ENCODE peak calls at places on chromosomes 1 and 21, in ten cellular contexts. One of them, this sample, is unnamed.

GRCh38 chr1:153536618-153537375 is 1.0 kb upstream of the S100A6 start:
- DNase-seq in sigmoid colon: peak
- DNase-seq in body of pancreas: no peak
- DNase-seq in uterus: no peak
- DNase-seq in HCT116: no peak
- DNase-seq in gastrocnemius medialis: no peak
- DNase-seq in suprapubic skin: no peak
- DNase-seq in adrenal gland: no peak
- DNase-seq in ovary: peak
- DNase-seq in A549: no peak
- DNase-seq in this sample: no peak

GRCh38 chr1:8862528-8862927 is 16.0 kb downstream of the ENO1 start:
- DNase-seq in gastrocnemius medialis: no peak
- DNase-seq in HCT116: no peak
- DNase-seq in body of pancreas: no peak
- DNase-seq in suprapubic skin: no peak
- DNase-seq in sigmoid colon: no peak
- DNase-seq in A549: no peak
- DNase-seq in ovary: no peak
- DNase-seq in adrenal gland: no peak
- DNase-seq in uterus: no peak
- DNase-seq in this sample: no peak

GRCh38 chr1:99106274-99106673 is 101.6 kb upstream of the PLPPR5 start:
- DNase-seq in uterus: no peak
- DNase-seq in HCT116: no peak
- DNase-seq in ovary: no peak
- DNase-seq in adrenal gland: no peak
- DNase-seq in A549: no peak
- DNase-seq in body of pancreas: no peak
- DNase-seq in sigmoid colon: no peak
- DNase-seq in gastrocnemius medialis: no peak
- DNase-seq in suprapubic skin: no peak
- DNase-seq in this sample: no peak

GRCh38 chr1:147389532-147390184 is 147.2 kb downstream of the CHD1L start:
- DNase-seq in gastrocnemius medialis: no peak
- DNase-seq in body of pancreas: no peak
- DNase-seq in sigmoid colon: no peak
- DNase-seq in HCT116: peak
- DNase-seq in adrenal gland: no peak
- DNase-seq in suprapubic skin: no peak
- DNase-seq in A549: peak
- DNase-seq in ovary: no peak
- DNase-seq in uterus: no peak
- DNase-seq in this sample: peak

GRCh38 chr1:203572134-203572625 is 54.5 kb upstream of the ATP2B4 start:
- DNase-seq in A549: no peak
- DNase-seq in HCT116: no peak
- DNase-seq in gastrocnemius medialis: no peak
- DNase-seq in uterus: peak
- DNase-seq in suprapubic skin: no peak
- DNase-seq in adrenal gland: no peak
- DNase-seq in body of pancreas: no peak
- DNase-seq in sigmoid colon: no peak
- DNase-seq in ovary: peak
- DNase-seq in this sample: no peak

GRCh38 chr1:14757260-14757625 is 158.8 kb downstream of the KAZN start:
- DNase-seq in A549: no peak
- DNase-seq in gastrocnemius medialis: no peak
- DNase-seq in sigmoid colon: no peak
- DNase-seq in suprapubic skin: no peak
- DNase-seq in HCT116: no peak
- DNase-seq in uterus: no peak
- DNase-seq in body of pancreas: no peak
- DNase-seq in ovary: no peak
- DNase-seq in adrenal gland: no peak
- DNase-seq in this sample: no peak

GRCh38 chr1:241627453-241628329 is 12.5 kb downstream of the CHML start:
- DNase-seq in adrenal gland: peak
- DNase-seq in uterus: no peak
- DNase-seq in HCT116: peak
- DNase-seq in suprapubic skin: no peak
- DNase-seq in ovary: no peak
- DNase-seq in body of pancreas: peak
- DNase-seq in gastrocnemius medialis: no peak
- DNase-seq in sigmoid colon: no peak
- DNase-seq in A549: peak
- DNase-seq in this sample: no peak

GRCh38 chr21:28516996-28517592 is 475.6 kb downstream of the LTN1 start:
- DNase-seq in suprapubic skin: no peak
- DNase-seq in gastrocnemius medialis: peak
- DNase-seq in uterus: peak
- DNase-seq in sigmoid colon: peak
- DNase-seq in body of pancreas: peak
- DNase-seq in adrenal gland: peak
- DNase-seq in A549: peak
- DNase-seq in ovary: peak
- DNase-seq in HCT116: no peak
- DNase-seq in this sample: peak

GRCh38 chr1:56584910-56585528 is 5.7 kb upstream of the PLPP3 start:
- DNase-seq in suprapubic skin: no peak
- DNase-seq in uterus: peak
- DNase-seq in ovary: no peak
- DNase-seq in HCT116: peak
- DNase-seq in sigmoid colon: no peak
- DNase-seq in adrenal gland: no peak
- DNase-seq in body of pancreas: peak
- DNase-seq in gastrocnemius medialis: no peak
- DNase-seq in A549: peak
- DNase-seq in this sample: no peak

GRCh38 chr1:5721634-5722215 is 270.5 kb downstream of the NPHP4 start:
- DNase-seq in body of pancreas: no peak
- DNase-seq in ovary: no peak
- DNase-seq in adrenal gland: no peak
- DNase-seq in HCT116: peak
- DNase-seq in gastrocnemius medialis: no peak
- DNase-seq in suprapubic skin: peak
- DNase-seq in A549: no peak
- DNase-seq in sigmoid colon: no peak
- DNase-seq in uterus: no peak
- DNase-seq in this sample: no peak

GRCh38 chr1:116477428-116477827 is 93.4 kb downstream of the CD58 start:
- DNase-seq in A549: no peak
- DNase-seq in ovary: peak
- DNase-seq in uterus: no peak
- DNase-seq in suprapubic skin: no peak
- DNase-seq in adrenal gland: no peak
- DNase-seq in HCT116: no peak
- DNase-seq in gastrocnemius medialis: no peak
- DNase-seq in body of pancreas: peak
- DNase-seq in sigmoid colon: no peak
- DNase-seq in this sample: no peak

GRCh38 chr21:37079211-37079824 is 6.3 kb downstream of the TTC3 start:
- DNase-seq in sigmoid colon: no peak
- DNase-seq in A549: no peak
- DNase-seq in gastrocnemius medialis: no peak
- DNase-seq in adrenal gland: no peak
- DNase-seq in ovary: no peak
- DNase-seq in uterus: no peak
- DNase-seq in HCT116: no peak
- DNase-seq in suprapubic skin: no peak
- DNase-seq in body of pancreas: no peak
- DNase-seq in this sample: no peak

GRCh38 chr1:236851871-236852270 is 56.8 kb downstream of the MTR start:
- DNase-seq in body of pancreas: no peak
- DNase-seq in uterus: no peak
- DNase-seq in HCT116: no peak
- DNase-seq in suprapubic skin: no peak
- DNase-seq in adrenal gland: no peak
- DNase-seq in ovary: no peak
- DNase-seq in A549: no peak
- DNase-seq in gastrocnemius medialis: no peak
- DNase-seq in sigmoid colon: no peak
- DNase-seq in this sample: no peak

GRCh38 chr1:236457775-236458174 is 63.7 kb downstream of the EDARADD start:
- DNase-seq in body of pancreas: no peak
- DNase-seq in uterus: no peak
- DNase-seq in A549: no peak
- DNase-seq in sigmoid colon: no peak
- DNase-seq in suprapubic skin: no peak
- DNase-seq in adrenal gland: no peak
- DNase-seq in ovary: no peak
- DNase-seq in gastrocnemius medialis: no peak
- DNase-seq in HCT116: no peak
- DNase-seq in this sample: no peak

GRCh38 chr1:77683836-77684148 is 1.3 kb upstream of the ZZZ3 start:
- DNase-seq in body of pancreas: no peak
- DNase-seq in ovary: no peak
- DNase-seq in A549: no peak
- DNase-seq in sigmoid colon: no peak
- DNase-seq in adrenal gland: no peak
- DNase-seq in gastrocnemius medialis: no peak
- DNase-seq in uterus: no peak
- DNase-seq in suprapubic skin: no peak
- DNase-seq in HCT116: no peak
- DNase-seq in this sample: no peak

GRCh38 chr1:77678628-77679610 is 3.5 kb downstream of the ZZZ3 start:
- DNase-seq in uterus: no peak
- DNase-seq in HCT116: no peak
- DNase-seq in body of pancreas: no peak
- DNase-seq in ovary: no peak
- DNase-seq in gastrocnemius medialis: no peak
- DNase-seq in suprapubic skin: no peak
- DNase-seq in A549: no peak
- DNase-seq in adrenal gland: no peak
- DNase-seq in sigmoid colon: no peak
- DNase-seq in this sample: no peak

GRCh38 chr1:77680173-77680572 is 2.3 kb downstream of the ZZZ3 start:
- DNase-seq in uterus: no peak
- DNase-seq in adrenal gland: no peak
- DNase-seq in gastrocnemius medialis: no peak
- DNase-seq in ovary: no peak
- DNase-seq in body of pancreas: no peak
- DNase-seq in suprapubic skin: no peak
- DNase-seq in A549: no peak
- DNase-seq in sigmoid colon: no peak
- DNase-seq in HCT116: no peak
- DNase-seq in this sample: no peak

GRCh38 chr1:77683142-77683835 is 831 bp upstream of the ZZZ3 start:
- DNase-seq in body of pancreas: peak
- DNase-seq in adrenal gland: peak
- DNase-seq in HCT116: peak
- DNase-seq in A549: peak
- DNase-seq in ovary: peak
- DNase-seq in gastrocnemius medialis: peak
- DNase-seq in sigmoid colon: peak
- DNase-seq in uterus: peak
- DNase-seq in suprapubic skin: peak
- DNase-seq in this sample: peak

DNA sequence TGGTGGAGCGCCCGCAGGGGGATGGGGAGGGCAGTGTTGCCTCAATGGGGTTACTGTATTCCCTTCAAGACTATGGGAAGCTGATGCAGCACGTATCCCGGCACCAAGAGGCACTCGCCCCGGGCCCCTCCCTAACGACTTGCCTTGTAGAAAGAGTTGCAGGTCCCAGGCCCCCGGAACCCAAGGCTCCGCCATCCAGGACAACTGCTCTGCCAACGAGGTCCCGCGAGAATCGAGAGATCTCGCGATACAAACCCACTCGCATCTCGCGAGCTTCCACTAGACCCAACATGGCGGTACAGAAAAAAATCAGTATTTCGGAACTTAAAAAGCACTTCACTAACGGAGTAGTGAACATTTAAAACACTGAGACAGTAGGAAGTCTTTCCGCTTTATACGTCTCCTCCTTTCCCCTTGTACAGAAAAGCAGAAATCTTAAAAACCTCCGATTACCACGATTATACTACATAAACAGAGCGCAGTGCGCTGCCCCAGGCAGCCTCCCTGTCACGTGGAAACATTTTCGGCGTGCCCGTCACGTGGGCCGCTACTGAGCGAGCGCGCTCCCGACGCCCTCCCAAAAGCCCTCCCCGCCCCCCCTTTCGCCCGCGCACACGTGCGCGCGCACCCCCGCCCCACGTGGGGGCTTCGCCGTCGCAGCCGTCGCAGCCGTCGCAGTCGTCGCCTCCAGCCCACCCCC is at the start of gene ZZZ3:
- DNase-seq in suprapubic skin: peak
- DNase-seq in gastrocnemius medialis: peak
- DNase-seq in ovary: peak
- DNase-seq in HCT116: peak
- DNase-seq in sigmoid colon: peak
- DNase-seq in uterus: peak
- DNase-seq in A549: peak
- DNase-seq in adrenal gland: peak
- DNase-seq in body of pancreas: peak
- DNase-seq in this sample: peak
- TF ChIP-seq POLR2A in suprapubic skin: no peak
- TF ChIP-seq POLR2A in gastrocnemius medialis: peak
- TF ChIP-seq POLR2A in ovary: peak
- TF ChIP-seq POLR2A in HCT116: peak
- TF ChIP-seq POLR2A in sigmoid colon: peak
- TF ChIP-seq POLR2A in uterus: no peak
- TF ChIP-seq POLR2A in A549: peak
- TF ChIP-seq POLR2A in adrenal gland: peak
- TF ChIP-seq POLR2A in body of pancreas: peak
- TF ChIP-seq POLR2A in this sample: no peak

GRCh38 chr1:25140073-25140797 is 92.1 kb downstream of the SYF2 start:
- DNase-seq in uterus: no peak
- DNase-seq in ovary: no peak
- DNase-seq in sigmoid colon: no peak
- DNase-seq in suprapubic skin: no peak
- DNase-seq in gastrocnemius medialis: no peak
- DNase-seq in HCT116: no peak
- DNase-seq in A549: no peak
- DNase-seq in adrenal gland: no peak
- DNase-seq in body of pancreas: peak
- DNase-seq in this sample: no peak
- TF ChIP-seq POLR2A in uterus: no peak
- TF ChIP-seq POLR2A in ovary: no peak
- TF ChIP-seq POLR2A in sigmoid colon: no peak
- TF ChIP-seq POLR2A in suprapubic skin: no peak
- TF ChIP-seq POLR2A in gastrocnemius medialis: no peak
- TF ChIP-seq POLR2A in HCT116: no peak
- TF ChIP-seq POLR2A in A549: no peak
- TF ChIP-seq POLR2A in adrenal gland: no peak
- TF ChIP-seq POLR2A in body of pancreas: no peak
- TF ChIP-seq POLR2A in this sample: no peak

GRCh38 chr1:32335951-32336867 is at the start of gene MARCKSL1:
- DNase-seq in HCT116: peak
- DNase-seq in uterus: peak
- DNase-seq in body of pancreas: peak
- DNase-seq in suprapubic skin: peak
- DNase-seq in adrenal gland: peak
- DNase-seq in sigmoid colon: peak
- DNase-seq in gastrocnemius medialis: peak
- DNase-seq in A549: peak
- DNase-seq in ovary: peak
- DNase-seq in this sample: no peak
- TF ChIP-seq POLR2A in HCT116: peak
- TF ChIP-seq POLR2A in uterus: peak
- TF ChIP-seq POLR2A in body of pancreas: peak
- TF ChIP-seq POLR2A in suprapubic skin: peak
- TF ChIP-seq POLR2A in adrenal gland: peak
- TF ChIP-seq POLR2A in sigmoid colon: no peak
- TF ChIP-seq POLR2A in gastrocnemius medialis: peak
- TF ChIP-seq POLR2A in A549: peak
- TF ChIP-seq POLR2A in ovary: peak
- TF ChIP-seq POLR2A in this sample: peak

GRCh38 chr1:154607748-154608521 is at the start of gene ADAR:
- DNase-seq in HCT116: peak
- DNase-seq in uterus: peak
- DNase-seq in body of pancreas: peak
- DNase-seq in gastrocnemius medialis: peak
- DNase-seq in A549: peak
- DNase-seq in ovary: peak
- DNase-seq in sigmoid colon: peak
- DNase-seq in suprapubic skin: peak
- DNase-seq in adrenal gland: peak
- DNase-seq in this sample: peak
- TF ChIP-seq POLR2A in HCT116: no peak
- TF ChIP-seq POLR2A in uterus: peak
- TF ChIP-seq POLR2A in body of pancreas: peak
- TF ChIP-seq POLR2A in gastrocnemius medialis: peak
- TF ChIP-seq POLR2A in A549: no peak
- TF ChIP-seq POLR2A in ovary: peak
- TF ChIP-seq POLR2A in sigmoid colon: peak
- TF ChIP-seq POLR2A in suprapubic skin: no peak
- TF ChIP-seq POLR2A in adrenal gland: peak
- TF ChIP-seq POLR2A in this sample: peak